ENCODE peak calls at places on chromosomes 3 and 15, in five cellular contexts. W, N, L, V and R are unnamed samples.

GRCh38 chr3:149199474-149199873 is 22.2 kb downstream of the CP start:
- DNase-seq in V (no peak), L (no peak), W (no peak), N (no peak), R (no peak)

GRCh38 chr3:48189321-48189720 is 1.1 kb upstream of the CDC25A start:
- DNase-seq in W (no peak), L (no peak), N (no peak), V (no peak), R (no peak)

GRCh38 chr3:169327969-169328368 is 335.5 kb downstream of the MECOM start:
- DNase-seq in N (no peak), W (no peak), L (no peak), V (no peak), R (no peak)

GRCh38 chr15:70182858-70183695 is 85.4 kb upstream of the TLE3 start:
- DNase-seq in V (no peak), W (no peak), N (no peak), L (no peak), R (no peak)

GRCh38 chr15:57654136-57654845 is 52.2 kb upstream of the POLR2M start:
- DNase-seq in V (no peak), W (no peak), L (no peak), N (peak), R (peak)

GRCh38 chr3:30073622-30074021 is 532.8 kb upstream of the TGFBR2 start:
- DNase-seq in V (no peak), W (no peak), N (no peak), L (no peak), R (peak)

GRCh38 chr15:81398910-81399551 is 25.0 kb upstream of the TMC3 start:
- DNase-seq in W (no peak), L (no peak), N (no peak), V (no peak), R (no peak)

GRCh38 chr3:38587548-38588131 is 61.8 kb downstream of the SCN5A start:
- DNase-seq in W (no peak), N (no peak), L (no peak), V (no peak), R (no peak)

GRCh38 chr15:90594297-90594696 is 64.6 kb downstream of the CRTC3 start:
- DNase-seq in N (no peak), W (peak), L (no peak), V (peak), R (no peak)

GRCh38 chr3:174423936-174424335 is 435.2 kb upstream of the NAALADL2 start:
- DNase-seq in W (no peak), V (no peak), L (no peak), N (no peak), R (peak)

GRCh38 chr15:65476942-65477341 is 40.5 kb downstream of the DPP8 start:
- DNase-seq in N (peak), V (no peak), W (no peak), L (no peak), R (peak)

GRCh38 chr3:164451083-164451910 is 627.0 kb downstream of the SI start:
- DNase-seq in N (no peak), L (no peak), V (no peak), W (no peak), R (no peak)